ENCODE peak calls at places on chromosomes 2 and 18, in ten cellular contexts. D is posterior cingulate gyrus; N is iPS-NIHi11; B is astrocyte of the cerebellum; V is activated effector memory CD4-positive, alpha-beta T cell treated with Interleukin-2 at 50 U/mL for 16 hours; K is AG09309; A is stromal cell of bone marrow; M is LoVo; I is lung; Q is nucleus accumbens. O is an unnamed sample.

GRCh38 chr18:2139676-2140075 is 431.6 kb downstream of the METTL4 start:
- DNase-seq in D (no peak), N (no peak), B (peak; percentile 57), V (no peak), K (peak; percentile 0), A (no peak), M (no peak), I (no peak), Q (no peak), O (peak; percentile 68)

GRCh38 chr2:10162586-10163497 is 40.3 kb downstream of the RRM2 start:
- DNase-seq in D (no peak), N (peak; percentile 74), B (no peak), V (no peak), K (no peak), A (no peak), M (no peak), I (no peak), Q (peak; percentile 29), O (no peak)

GRCh38 chr18:77208969-77209368 is 40.7 kb upstream of the GALR1 start:
- DNase-seq in D (no peak), N (no peak), B (peak; percentile 36), V (no peak), K (no peak), A (no peak), M (peak; percentile 33), I (peak; percentile 41), Q (no peak), O (no peak)

GRCh38 chr2:194962254-194962653 is 694.8 kb upstream of the SLC39A10 start:
- DNase-seq in D (no peak), N (no peak), B (no peak), V (no peak), K (no peak), A (no peak), M (no peak), I (no peak), Q (no peak), O (no peak)

GRCh38 chr2:164091673-164092072 is 355.9 kb upstream of the FIGN start:
- DNase-seq in D (no peak), N (no peak), B (no peak), V (no peak), K (no peak), A (no peak), M (no peak), I (no peak), Q (no peak), O (no peak)

GRCh38 chr2:75481041-75481836 is 79.5 kb downstream of the EVA1A start:
- DNase-seq in D (no peak), N (peak; percentile 30), B (no peak), V (no peak), K (no peak), A (no peak), M (no peak), I (no peak), Q (no peak), O (no peak)

GRCh38 chr2:207041753-207042152 is 102.4 kb downstream of the CPO start:
- DNase-seq in D (no peak), N (no peak), B (no peak), V (no peak), K (no peak), A (no peak), M (no peak), I (no peak), Q (no peak), O (no peak)

GRCh38 chr2:215793747-215794595 is 219.4 kb downstream of the MREG start:
- DNase-seq in D (no peak), N (no peak), B (peak; percentile 86), V (no peak), K (peak; percentile 91), A (peak; percentile 97), M (peak; percentile 26), I (no peak), Q (no peak), O (peak; percentile 86)

GRCh38 chr18:3604626-3605408 is 154.8 kb downstream of the TGIF1 start:
- DNase-seq in D (no peak), N (no peak), B (peak; percentile 84), V (no peak), K (peak; percentile 99), A (peak; percentile 83), M (peak; percentile 81), I (no peak), Q (no peak), O (peak; percentile 86)

GRCh38 chr18:74507120-74507881 is 11.1 kb downstream of the CNDP2 start:
- DNase-seq in D (no peak), N (no peak), B (no peak), V (no peak), K (no peak), A (no peak), M (no peak), I (no peak), Q (no peak), O (no peak)

GRCh38 chr2:203376173-203376572 is 48.0 kb downstream of the ABI2 start:
- DNase-seq in D (no peak), N (no peak), B (no peak), V (no peak), K (no peak), A (no peak), M (no peak), I (no peak), Q (no peak), O (no peak)